ENCODE peak calls at places on chromosomes 13 and 19, in seven cellular contexts. R is AG10803; C is naive B cell; U is activated CD4-positive, alpha-beta memory T cell treated with anti-CD3 and anti-CD28 coated beads, Interleukin-2, amount 10 ng/mL, durations not matched to agents 7 days and 5 days; M is SW480; Y is AG09309; S is SIG-M5. O is an unnamed sample.

GRCh38 chr19:5536337-5536894 is 31.3 kb downstream of the TINCR start:
- DNase-seq in Y (no peak), S (no peak), C (no peak), U (no peak), M (peak), R (peak), O (peak)

GRCh38 chr13:29581666-29582065 is 13.8 kb downstream of the SLC7A1 start:
- DNase-seq in R (no peak), C (no peak), Y (no peak), U (no peak), M (no peak), S (no peak), O (no peak)

GRCh38 chr19:33143897-33144405 is 12.0 kb downstream of the WDR88 start:
- DNase-seq in U (peak), Y (no peak), C (peak), S (no peak), M (peak), R (peak), O (peak)

GRCh38 chr13:25816239-25816638 is 235.6 kb downstream of the SHISA2 start:
- DNase-seq in M (no peak), Y (no peak), R (no peak), C (no peak), U (no peak), S (no peak), O (no peak)

GRCh38 chr13:32746474-32746873 is 160.2 kb downstream of the PDS5B start:
- DNase-seq in Y (no peak), C (no peak), S (no peak), R (peak), U (no peak), M (no peak), O (peak)

GRCh38 chr19:11151181-11151580 is 4.4 kb downstream of the SPC24 start:
- DNase-seq in S (no peak), R (peak), U (no peak), C (no peak), M (no peak), Y (no peak), O (peak)

GRCh38 chr19:36916991-36917390 is 859 bp downstream of the ZNF568 start:
- DNase-seq in S (no peak), M (no peak), C (no peak), U (no peak), R (peak), Y (no peak), O (peak)

GRCh38 chr19:35478794-35479193 is 11.5 kb downstream of the KRTDAP start:
- DNase-seq in U (no peak), Y (no peak), R (no peak), S (no peak), M (no peak), C (no peak), O (no peak)

GRCh38 chr13:46553886-46554855 is 1.2 kb downstream of the LRCH1 start:
- DNase-seq in S (peak), M (peak), C (peak), R (peak), U (peak), Y (no peak), O (peak)

GRCh38 chr13:104011505-104012270 is 945.5 kb upstream of the SLC10A2 start:
- DNase-seq in Y (no peak), S (no peak), C (no peak), U (no peak), R (no peak), M (no peak), O (no peak)

GRCh38 chr19:53521373-53522202 is 16.4 kb upstream of the ZNF331 start:
- DNase-seq in U (no peak), S (no peak), M (no peak), R (no peak), C (peak), Y (no peak), O (no peak)

GRCh38 chr19:46748325-46749109 is 2.3 kb upstream of the STRN4 start:
- DNase-seq in M (peak), R (peak), Y (no peak), S (no peak), U (peak), C (peak), O (peak)